ENCODE peak calls at places on chromosomes 7 and 10, in four cellular contexts. D is NCI-H2171 treated with DMSO at 0.1 percent for 48 hours, V is iPS DF 19.7, F is breast epithelium. M is an unnamed sample.

GRCh38 chr7:120852700-120853099 is 5.2 kb downstream of the TSPAN12 start:
- DNase-seq in V (no peak), F (no peak), D (no peak), M (no peak)

GRCh38 chr10:80453715-80454525 is at the start of gene TSPAN14:
- DNase-seq in F (peak; percentile 76), V (no peak), D (peak; percentile 43), M (no peak)

GRCh38 chr10:34415039-34415438 is 400.1 kb downstream of the PARD3 start:
- DNase-seq in F (no peak), V (no peak), D (no peak), M (no peak)

GRCh38 chr7:29771081-29771832 is 35.1 kb upstream of the WIPF3 start:
- DNase-seq in D (no peak), F (no peak), V (no peak), M (no peak)

GRCh38 chr10:104072786-104073185 is 12.9 kb downstream of the COL17A1 start:
- DNase-seq in D (no peak), F (no peak), V (no peak), M (no peak)

GRCh38 chr10:6114758-6115410 is 26.1 kb downstream of the RBM17 start:
- DNase-seq in D (no peak), V (no peak), F (no peak), M (no peak)

GRCh38 chr7:85186083-85186520 is 754 bp downstream of the SEMA3D start:
- DNase-seq in D (peak; percentile 13), F (peak; percentile 50), V (no peak), M (peak; percentile 27)

GRCh38 chr10:111756541-111757061 is 427.0 kb downstream of the GPAM start:
- DNase-seq in F (peak; percentile 50), D (peak; percentile 1), V (peak; percentile 74), M (peak; percentile 42)

GRCh38 chr7:138245216-138245615 is 169.0 kb downstream of the AKR1D1 start:
- DNase-seq in F (no peak), D (no peak), V (no peak), M (no peak)

GRCh38 chr7:87370660-87371180 is 25.3 kb downstream of the CROT start:
- DNase-seq in F (no peak), V (no peak), D (peak; percentile 19), M (no peak)

GRCh38 chr10:124156524-124157225 is 63.3 kb upstream of the CHST15 start:
- DNase-seq in D (no peak), V (no peak), F (no peak), M (no peak)

GRCh38 chr7:104950754-104951153 is 63.3 kb upstream of the KMT2E start:
- DNase-seq in V (no peak), D (no peak), F (no peak), M (no peak)

GRCh38 chr7:24741691-24742639 is 15.3 kb downstream of the GSDME start:
- DNase-seq in V (no peak), D (no peak), F (no peak), M (no peak)

GRCh38 chr10:111989136-111990050 is 194.2 kb downstream of the GPAM start:
- DNase-seq in V (no peak), F (peak; percentile 53), D (no peak), M (no peak)

GRCh38 chr7:66694286-66694685 is 46.2 kb upstream of the RABGEF1 start:
- DNase-seq in F (no peak), D (no peak), V (no peak), M (no peak)

GRCh38 chr7:157916946-157917670 is 580.3 kb downstream of the DNAJB6 start:
- DNase-seq in F (no peak), V (no peak), D (no peak), M (no peak)

GRCh38 chr7:36547361-36547760 is 157.7 kb downstream of the ANLN start:
- DNase-seq in F (no peak), V (no peak), D (no peak), M (no peak)

GRCh38 chr10:28839600-28840007 is 162.3 kb downstream of the BAMBI start:
- DNase-seq in F (no peak), D (no peak), V (no peak), M (no peak)

GRCh38 chr10:124632064-124632531 is 112.1 kb downstream of the FAM53B start:
- DNase-seq in F (peak; percentile 64), V (no peak), D (peak; percentile 65), M (no peak)

GRCh38 chr7:118771672-118772071 is 547.2 kb downstream of the ANKRD7 start:
- DNase-seq in F (no peak), V (no peak), D (no peak), M (no peak)

GRCh38 chr7:31874631-31875374 is 187.8 kb downstream of the PPP1R17 start:
- DNase-seq in D (no peak), F (no peak), V (no peak), M (no peak)

GRCh38 chr10:128173383-128173782 is 47.2 kb upstream of the MKI67 start:
- DNase-seq in D (no peak), V (no peak), F (no peak), M (no peak)

GRCh38 chr7:41825927-41826480 is 123.1 kb upstream of the INHBA start:
- DNase-seq in D (no peak), F (no peak), V (no peak), M (no peak)

GRCh38 chr7:537911-538634 is 18.4 kb upstream of the PDGFA start:
- DNase-seq in V (no peak), D (no peak), F (no peak), M (no peak)

GRCh38 chr7:35909870-35910357 is 109.1 kb downstream of the SEPTIN7 start:
- DNase-seq in V (no peak), F (no peak), D (no peak), M (no peak)

GRCh38 chr7:4242706-4243105 is 439.4 kb upstream of the FOXK1 start:
- DNase-seq in V (no peak), D (no peak), F (no peak), M (no peak)

GRCh38 chr10:7260412-7260900 is 150.4 kb downstream of the SFMBT2 start:
- DNase-seq in V (peak; percentile 68), F (no peak), D (peak; percentile 0), M (peak; percentile 48)

M was measured in NT2/D1.